ENCODE peak calls at places on chromosomes 7 and 10, in four cellular contexts. One of them, this sample, is unnamed.

GRCh38 chr10:12946372-12946771 is 55.1 kb downstream of the CCDC3 start:
- DNase-seq in endothelial cell of umbilical vein: no peak
- DNase-seq in GM23338: no peak
- DNase-seq in upper lobe of left lung: no peak
- DNase-seq in this sample: no peak

GRCh38 chr10:57775250-57775649 is 492.4 kb downstream of the IPMK start:
- DNase-seq in endothelial cell of umbilical vein: no peak
- DNase-seq in upper lobe of left lung: no peak
- DNase-seq in GM23338: no peak
- DNase-seq in this sample: no peak

GRCh38 chr10:14366760-14367159 is 36.0 kb upstream of the FRMD4A start:
- DNase-seq in GM23338: no peak
- DNase-seq in endothelial cell of umbilical vein: no peak
- DNase-seq in upper lobe of left lung: no peak
- DNase-seq in this sample: no peak

GRCh38 chr10:29585488-29585976 is 49.2 kb downstream of the SVIL start:
- DNase-seq in endothelial cell of umbilical vein: peak; percentile 60
- DNase-seq in upper lobe of left lung: no peak
- DNase-seq in GM23338: peak; percentile 81
- DNase-seq in this sample: no peak

GRCh38 chr10:46550795-46551700 is 5.4 kb downstream of the GPRIN2 start:
- DNase-seq in upper lobe of left lung: peak; percentile 19
- DNase-seq in GM23338: no peak
- DNase-seq in endothelial cell of umbilical vein: no peak
- DNase-seq in this sample: peak; percentile 54

GRCh38 chr10:77496941-77497420 is 140.6 kb downstream of the KCNMA1 start:
- DNase-seq in upper lobe of left lung: no peak
- DNase-seq in GM23338: no peak
- DNase-seq in endothelial cell of umbilical vein: no peak
- DNase-seq in this sample: no peak

GRCh38 chr10:29131952-29132820 is 156.7 kb upstream of the LYZL1 start:
- DNase-seq in endothelial cell of umbilical vein: peak; percentile 95
- DNase-seq in GM23338: no peak
- DNase-seq in upper lobe of left lung: no peak
- DNase-seq in this sample: no peak

GRCh38 chr7:8490391-8490790 is 57.0 kb downstream of the NXPH1 start:
- DNase-seq in upper lobe of left lung: no peak
- DNase-seq in endothelial cell of umbilical vein: no peak
- DNase-seq in GM23338: no peak
- DNase-seq in this sample: no peak

GRCh38 chr7:104023100-104023499 is 33.6 kb upstream of the RELN start:
- DNase-seq in GM23338: no peak
- DNase-seq in upper lobe of left lung: no peak
- DNase-seq in endothelial cell of umbilical vein: no peak
- DNase-seq in this sample: no peak

DNA sequence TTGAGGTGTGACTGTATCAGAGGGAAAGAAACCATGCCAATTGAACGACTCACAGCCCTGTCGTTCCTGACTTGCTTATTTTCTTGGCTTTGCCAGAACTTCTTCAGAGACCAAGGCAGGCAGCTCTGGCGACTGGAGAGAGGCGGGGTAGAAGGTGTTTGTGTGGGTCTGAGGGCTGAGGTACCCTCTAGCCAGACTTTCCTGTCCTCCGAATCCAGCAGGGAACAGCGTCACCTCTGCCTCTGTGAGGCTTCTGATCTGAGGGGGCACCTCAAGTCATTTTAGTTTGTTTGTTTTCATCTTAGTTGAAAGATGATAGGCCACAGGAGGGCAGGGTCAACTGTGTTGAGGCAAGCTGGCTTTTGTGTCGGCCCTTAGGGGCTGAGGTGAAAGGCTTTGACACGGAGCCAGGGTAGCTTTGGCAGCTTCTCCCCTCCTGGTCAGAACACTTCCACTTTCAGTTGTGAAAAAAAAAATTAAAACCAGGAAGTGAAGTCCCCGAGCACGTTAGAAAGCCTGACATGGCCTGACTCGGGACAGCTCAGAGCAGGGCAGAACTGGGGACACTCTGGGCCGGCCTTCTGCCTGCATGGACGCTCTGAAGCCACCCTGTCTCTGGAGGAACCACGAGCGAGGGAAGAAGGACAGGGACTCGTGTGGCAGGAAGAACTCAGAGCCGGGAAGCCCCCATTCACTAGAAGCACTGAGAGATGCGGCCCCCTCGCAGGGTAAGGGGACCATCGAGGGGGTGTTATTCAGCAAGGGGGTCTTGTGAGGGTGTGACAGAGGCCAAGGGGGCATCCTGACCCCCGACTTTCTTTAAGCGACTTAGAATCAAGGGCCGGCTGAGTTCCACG is 2.0 kb downstream of the ACSL5 start:
- DNase-seq in endothelial cell of umbilical vein: peak; percentile 45
- DNase-seq in upper lobe of left lung: peak; percentile 78
- DNase-seq in GM23338: no peak
- DNase-seq in this sample: peak; percentile 71
- TF ChIP-seq POLR2AphosphoS5 in endothelial cell of umbilical vein: no peak
- TF ChIP-seq POLR2AphosphoS5 in upper lobe of left lung: peak; percentile 58
- TF ChIP-seq POLR2AphosphoS5 in GM23338: no peak
- TF ChIP-seq POLR2AphosphoS5 in this sample: peak; percentile 27

DNA sequence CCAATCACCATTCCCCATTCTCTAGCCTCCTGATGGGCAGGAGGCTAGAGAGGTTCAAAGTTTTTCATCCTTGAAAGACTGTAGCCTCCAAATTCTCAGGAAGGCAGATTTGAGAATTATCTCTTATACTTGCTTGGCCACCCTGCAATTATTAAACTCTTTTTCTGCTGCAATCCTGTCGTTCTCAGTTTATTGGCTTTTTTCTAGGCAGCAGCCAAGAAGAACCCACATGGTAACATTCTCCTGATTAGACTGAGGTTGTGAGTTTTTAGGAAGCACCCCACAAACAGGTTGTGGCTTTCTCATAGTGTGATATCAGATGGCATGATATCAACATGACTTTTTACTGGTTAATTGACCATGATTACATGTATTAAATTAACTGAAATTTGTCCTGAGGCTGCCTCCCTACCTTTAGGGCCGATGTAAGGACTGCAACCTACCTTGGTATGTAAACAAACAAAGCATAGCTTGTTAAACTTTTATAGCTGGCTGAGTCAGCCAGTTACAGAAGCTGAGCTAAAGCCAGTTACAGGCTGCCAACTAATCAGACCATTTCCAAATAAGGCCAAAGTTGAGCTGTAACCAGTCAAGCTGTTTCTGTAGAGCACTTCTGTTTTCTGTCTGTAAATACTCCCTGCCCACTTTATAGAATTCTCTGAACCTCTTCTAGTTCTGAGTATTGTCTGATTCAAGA is 3.2 kb upstream of the ZNF248 start:
- DNase-seq in upper lobe of left lung: no peak
- DNase-seq in endothelial cell of umbilical vein: no peak
- DNase-seq in GM23338: no peak
- DNase-seq in this sample: peak; percentile 78
- H3K27ac ChIP-seq in upper lobe of left lung: no peak overlapping the region
- H3K27ac ChIP-seq in endothelial cell of umbilical vein: no peak overlapping the region
- H3K27ac ChIP-seq in GM23338: no peak overlapping the region
- H3K27ac ChIP-seq in this sample: peak overlapping the region; percentile 100

DNA sequence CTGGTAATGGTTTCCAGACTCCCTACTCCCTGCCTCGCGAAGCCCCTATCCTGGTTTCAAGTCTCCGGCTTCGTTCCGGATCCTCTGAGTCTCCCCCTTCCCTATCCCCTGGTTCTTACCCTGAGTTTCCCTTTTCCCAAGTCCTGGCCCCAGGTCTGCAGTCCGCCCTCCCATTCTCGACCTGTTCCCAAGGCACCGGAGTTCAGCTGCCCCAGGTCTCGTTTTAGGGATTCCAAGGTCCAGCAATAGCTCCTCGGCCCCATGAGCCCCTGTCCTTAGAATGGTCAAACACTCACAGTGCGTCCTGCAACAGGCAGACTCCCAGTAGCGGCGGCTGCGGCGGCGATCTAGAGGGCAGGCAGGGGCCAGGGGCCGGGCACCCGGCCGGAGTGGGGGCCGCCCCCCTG is 272 bp downstream of the PITX3 start:
- DNase-seq in endothelial cell of umbilical vein: no peak
- DNase-seq in GM23338: no peak
- DNase-seq in upper lobe of left lung: no peak
- DNase-seq in this sample: peak; percentile 73
- H3K27me3 ChIP-seq in endothelial cell of umbilical vein: peaks cover 39% of the 10 kb centered on the region
- H3K27me3 ChIP-seq in GM23338: peaks cover 80% of the 10 kb centered on the region
- H3K27me3 ChIP-seq in upper lobe of left lung: no peaks in the 10 kb centered on the region
- H3K27me3 ChIP-seq in this sample: no peaks in the 10 kb centered on the region

DNA sequence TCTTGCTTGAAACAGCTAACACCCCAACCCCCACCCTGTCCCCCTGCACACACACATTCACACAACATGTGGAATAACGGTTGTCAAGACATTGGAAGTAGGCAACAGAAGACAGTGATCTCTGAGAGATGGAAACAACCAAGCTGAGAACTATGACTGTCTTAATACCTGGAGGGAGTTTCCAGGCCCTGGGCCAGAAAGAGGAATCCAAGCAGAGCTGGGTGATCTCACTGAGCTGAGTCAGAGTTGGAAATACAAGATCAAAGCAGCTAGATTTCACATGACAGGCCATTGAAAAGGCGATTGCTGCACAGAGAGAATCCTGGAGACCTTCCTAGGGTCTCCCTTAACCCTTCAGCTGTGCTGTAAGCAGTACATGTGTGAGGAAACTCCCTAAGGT is 165.8 kb upstream of the PRSS1 start:
- DNase-seq in upper lobe of left lung: no peak
- DNase-seq in GM23338: no peak
- DNase-seq in endothelial cell of umbilical vein: peak; percentile 67
- DNase-seq in this sample: no peak
- TF ChIP-seq POLR2AphosphoS5 in upper lobe of left lung: no peak
- TF ChIP-seq POLR2AphosphoS5 in GM23338: no peak
- TF ChIP-seq POLR2AphosphoS5 in endothelial cell of umbilical vein: peak; percentile 20
- TF ChIP-seq POLR2AphosphoS5 in this sample: no peak

GRCh38 chr10:89064764-89065163 is 74.2 kb downstream of the FAS start:
- DNase-seq in endothelial cell of umbilical vein: no peak
- DNase-seq in GM23338: no peak
- DNase-seq in upper lobe of left lung: no peak
- DNase-seq in this sample: no peak
- H3K27ac ChIP-seq in endothelial cell of umbilical vein: no peak overlapping the region
- H3K27ac ChIP-seq in GM23338: no peak overlapping the region
- H3K27ac ChIP-seq in upper lobe of left lung: no peak overlapping the region
- H3K27ac ChIP-seq in this sample: peak overlapping the region; percentile 29

DNA sequence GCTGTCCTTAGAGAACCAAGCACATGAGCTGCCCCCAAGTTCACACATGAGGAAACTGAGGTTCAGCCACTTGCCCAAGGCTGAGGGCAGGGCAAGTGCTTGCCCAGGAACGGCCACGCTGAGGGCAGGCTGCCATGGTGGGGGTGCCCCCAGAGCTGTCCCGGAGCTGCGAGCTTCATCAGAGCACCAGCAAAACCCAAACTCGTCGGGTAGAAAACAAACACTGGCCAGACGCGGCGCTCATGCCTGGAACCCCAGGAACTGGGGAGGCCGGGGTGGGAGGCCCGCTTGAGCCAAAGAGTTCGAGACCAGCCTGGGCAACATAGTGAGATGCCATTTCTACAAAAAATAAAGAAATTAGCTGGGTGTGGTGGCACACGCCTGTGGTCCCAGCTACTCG is 38.4 kb downstream of the UNCX start:
- DNase-seq in upper lobe of left lung: no peak
- DNase-seq in endothelial cell of umbilical vein: no peak
- DNase-seq in GM23338: no peak
- DNase-seq in this sample: no peak
- H3K27me3 ChIP-seq in upper lobe of left lung: no peaks in the 10 kb centered on the region
- H3K27me3 ChIP-seq in endothelial cell of umbilical vein: no peaks in the 10 kb centered on the region
- H3K27me3 ChIP-seq in GM23338: no peaks in the 10 kb centered on the region
- H3K27me3 ChIP-seq in this sample: peaks cover 10% of the 10 kb centered on the region

DNA sequence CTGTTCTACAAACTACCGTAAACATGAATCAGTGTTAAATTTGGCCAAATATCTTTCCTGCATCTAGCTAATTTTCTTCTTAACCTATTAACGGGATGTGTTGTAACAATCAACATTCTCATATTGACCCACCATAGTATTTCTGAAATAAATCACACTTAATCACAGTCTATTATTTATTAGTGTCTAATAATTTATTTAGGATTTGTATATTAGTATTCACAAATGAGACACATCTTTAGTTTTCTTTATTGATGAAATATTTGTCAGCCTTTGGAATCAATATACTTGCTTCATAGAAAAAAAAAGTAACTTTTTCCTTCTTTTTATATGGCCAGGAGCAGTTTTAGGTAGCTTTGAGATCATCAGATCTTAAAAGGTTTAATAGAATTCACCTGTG is 4.6 kb downstream of the GIMAP7 start:
- DNase-seq in upper lobe of left lung: no peak
- DNase-seq in endothelial cell of umbilical vein: no peak
- DNase-seq in GM23338: no peak
- DNase-seq in this sample: no peak
- TF ChIP-seq POLR2AphosphoS5 in upper lobe of left lung: no peak
- TF ChIP-seq POLR2AphosphoS5 in endothelial cell of umbilical vein: no peak
- TF ChIP-seq POLR2AphosphoS5 in GM23338: no peak
- TF ChIP-seq POLR2AphosphoS5 in this sample: no peak

GRCh38 chr10:86023931-86024554 is 342.6 kb downstream of the GRID1 start:
- DNase-seq in GM23338: no peak
- DNase-seq in upper lobe of left lung: no peak
- DNase-seq in endothelial cell of umbilical vein: no peak
- DNase-seq in this sample: no peak
- H3K27ac ChIP-seq in GM23338: no peak overlapping the region
- H3K27ac ChIP-seq in upper lobe of left lung: no peak overlapping the region
- H3K27ac ChIP-seq in endothelial cell of umbilical vein: no peak overlapping the region
- H3K27ac ChIP-seq in this sample: no peak overlapping the region

GRCh38 chr10:117530791-117531190 is 11.8 kb upstream of the EMX2 start:
- DNase-seq in upper lobe of left lung: no peak
- DNase-seq in endothelial cell of umbilical vein: no peak
- DNase-seq in GM23338: no peak
- DNase-seq in this sample: peak; percentile 20
- H3K27me3 ChIP-seq in upper lobe of left lung: peaks cover 10% of the 10 kb centered on the region
- H3K27me3 ChIP-seq in endothelial cell of umbilical vein: peaks cover 57% of the 10 kb centered on the region
- H3K27me3 ChIP-seq in GM23338: peaks cover 94% of the 10 kb centered on the region
- H3K27me3 ChIP-seq in this sample: peaks cover 54% of the 10 kb centered on the region